ENCODE peak calls at places on chromosomes 7 and 10, in eight cellular contexts. M, C, J, V, Q, O, E and G are unnamed samples.

GRCh38 chr10:28393956-28394568 is 91.2 kb upstream of the MPP7 start:
- DNase-seq in E (peak; percentile 80), J (peak; percentile 67), M (peak; percentile 44), C (peak; percentile 49), V (peak; percentile 72), Q (peak; percentile 28), O (peak; percentile 68), G (peak; percentile 8)

GRCh38 chr10:131948501-131948900 is 33.2 kb downstream of the BNIP3 start:
- DNase-seq in C (no peak), M (no peak), J (no peak), V (no peak), Q (no peak), O (peak; percentile 36), E (no peak), G (no peak)

GRCh38 chr10:53490553-53490952 is 718.0 kb upstream of the MBL2 start:
- DNase-seq in E (no peak), Q (no peak), V (no peak), J (no peak), C (no peak), M (no peak), O (no peak), G (no peak)

GRCh38 chr10:35130588-35131146 is 4.0 kb downstream of the CREM start:
- DNase-seq in Q (no peak), C (no peak), V (no peak), E (peak; percentile 41), J (no peak), M (no peak), O (no peak), G (no peak)

GRCh38 chr7:88200793-88201192 is 19.0 kb downstream of the SRI start:
- DNase-seq in E (no peak), J (no peak), M (no peak), C (no peak), O (no peak), Q (no peak), V (no peak), G (no peak)

GRCh38 chr10:43304079-43304686 is 37.3 kb upstream of the RASGEF1A start:
- DNase-seq in Q (no peak), M (no peak), C (no peak), J (no peak), V (no peak), O (no peak), E (no peak), G (no peak)

GRCh38 chr7:99096124-99096887 is 47.6 kb downstream of the SMURF1 start:
- DNase-seq in C (peak; percentile 44), M (no peak), E (peak; percentile 59), O (no peak), Q (no peak), J (no peak), V (no peak), G (no peak)

GRCh38 chr7:139734395-139734794 is 43.4 kb downstream of the HIPK2 start:
- DNase-seq in V (peak; percentile 7), M (no peak), O (no peak), J (no peak), E (peak; percentile 84), C (no peak), Q (no peak), G (no peak)

GRCh38 chr7:106010331-106010730 is 47.3 kb downstream of the CDHR3 start:
- DNase-seq in M (no peak), Q (no peak), C (no peak), J (no peak), V (no peak), O (no peak), E (peak; percentile 68), G (no peak)

GRCh38 chr7:142313528-142313927 is 55.7 kb upstream of the PRSS58 start:
- DNase-seq in O (no peak), Q (no peak), J (peak; percentile 40), M (no peak), E (no peak), C (no peak), V (no peak), G (no peak)

GRCh38 chr10:36163827-36164226 is 521.7 kb upstream of the FZD8 start:
- DNase-seq in E (no peak), O (no peak), C (no peak), M (no peak), J (no peak), Q (no peak), V (no peak), G (no peak)

GRCh38 chr7:150787321-150788281 is 12.6 kb downstream of the TMEM176B start:
- DNase-seq in J (no peak), V (no peak), Q (no peak), O (no peak), M (no peak), E (no peak), C (no peak), G (no peak)

GRCh38 chr7:50665403-50666123 is 100.4 kb upstream of the DDC start:
- DNase-seq in O (no peak), M (no peak), C (no peak), Q (no peak), V (no peak), J (no peak), E (no peak), G (no peak)

GRCh38 chr7:143487566-143487965 is 9.9 kb downstream of the TAS2R41 start:
- DNase-seq in O (peak; percentile 67), V (peak; percentile 59), E (peak; percentile 24), Q (peak; percentile 59), M (no peak), J (no peak), C (peak; percentile 8), G (no peak)

GRCh38 chr7:157016352-157017041 is 6.0 kb upstream of the MNX1 start:
- DNase-seq in C (no peak), M (no peak), E (no peak), J (no peak), O (peak; percentile 57), Q (no peak), V (no peak), G (peak; percentile 74)

GRCh38 chr7:151089893-151090730 is 3.8 kb downstream of the AGAP3 start:
- DNase-seq in O (no peak), C (no peak), E (no peak), Q (no peak), M (no peak), V (no peak), J (no peak), G (no peak)

GRCh38 chr7:116258734-116259133 is 48.4 kb downstream of the TES start:
- DNase-seq in V (no peak), E (peak; percentile 73), O (no peak), J (peak; percentile 31), C (peak; percentile 22), Q (no peak), M (no peak), G (peak; percentile 30)

GRCh38 chr10:47383254-47384147 is 592 bp downstream of the ZNF488 start:
- DNase-seq in V (no peak), Q (no peak), J (no peak), C (no peak), M (no peak), E (peak; percentile 18), O (no peak), G (no peak)

GRCh38 chr10:48480397-48481374 is 124.2 kb downstream of the ARHGAP22 start:
- DNase-seq in E (no peak), M (no peak), J (no peak), V (no peak), Q (no peak), C (no peak), O (peak; percentile 60), G (no peak)

GRCh38 chr10:104122273-104123107 is 519 bp downstream of the SFR1 start:
- DNase-seq in V (no peak), Q (peak; percentile 21), C (no peak), M (no peak), O (no peak), E (peak; percentile 8), J (no peak), G (peak; percentile 8)

GRCh38 chr10:104121485-104122272 is at the start of gene SFR1:
- DNase-seq in O (peak; percentile 100), C (peak; percentile 95), E (peak; percentile 99), V (peak; percentile 99), Q (peak; percentile 99), M (peak; percentile 99), J (peak; percentile 98), G (peak; percentile 92)

GRCh38 chr10:104120061-104120460 is 1.9 kb upstream of the SFR1 start:
- DNase-seq in O (no peak), Q (no peak), J (no peak), V (no peak), E (peak; percentile 79), C (no peak), M (no peak), G (no peak)

GRCh38 chr10:104120903-104121484 is 977 bp upstream of the SFR1 start:
- DNase-seq in M (peak; percentile 74), O (peak; percentile 94), J (peak; percentile 75), Q (peak; percentile 89), V (peak; percentile 93), C (peak; percentile 87), E (peak; percentile 98), G (peak; percentile 81)

DNA sequence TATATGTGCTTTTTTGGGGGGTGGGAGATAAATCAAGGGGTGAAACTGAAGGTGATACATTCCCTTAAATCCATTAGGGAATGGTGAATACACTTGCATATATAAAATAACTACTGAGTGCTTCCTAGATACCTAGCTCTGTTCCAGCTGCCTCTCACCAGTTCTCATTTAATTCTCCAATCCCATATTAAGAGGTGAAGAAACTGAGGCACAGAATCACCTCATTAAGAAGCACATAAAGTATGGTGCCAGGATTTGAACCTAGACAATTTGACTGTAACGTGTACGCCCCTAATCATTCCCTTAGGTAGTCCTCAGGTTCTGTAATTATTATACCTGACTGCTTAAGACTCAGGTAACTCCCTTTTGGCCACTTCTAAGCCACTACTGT is 1.5 kb upstream of the SFR1 start:
- DNase-seq in O (no peak), V (no peak), J (no peak), Q (no peak), M (no peak), E (no peak), C (no peak), G (no peak)
- H3K4me3 ChIP-seq in O (peak overlapping the region; percentile 65), V (peak overlapping the region; percentile 74), J (peak overlapping the region; percentile 87), Q (peak overlapping the region; percentile 77), M (peak overlapping the region; percentile 80), E (peak overlapping the region; percentile 72), C (peak overlapping the region; percentile 87), G (peak overlapping the region; percentile 58)

DNA sequence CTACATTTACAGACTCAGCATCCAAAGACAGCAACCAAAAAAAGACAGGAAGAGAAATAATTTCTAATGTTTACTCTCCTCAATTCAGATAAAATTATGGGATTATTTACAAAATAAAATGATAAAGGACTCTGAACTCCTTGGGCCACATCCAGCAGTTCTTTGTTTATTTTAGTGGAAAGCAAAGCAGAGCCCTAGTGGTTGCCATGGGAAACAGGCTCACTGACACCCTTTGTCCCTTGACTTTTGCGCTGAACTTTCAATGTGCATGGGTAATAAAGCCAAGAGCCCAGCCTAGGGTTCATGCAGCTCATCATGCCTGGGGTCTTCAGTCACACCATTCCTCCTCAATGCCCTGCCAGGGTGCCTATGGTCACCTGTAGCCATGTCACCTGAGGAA is 442.6 kb upstream of the IGFBP3 start:
- DNase-seq in E (no peak), C (peak; percentile 36), J (no peak), V (no peak), O (no peak), M (no peak), Q (no peak), G (no peak)
- TF ChIP-seq CTCF in E (peak; percentile 10), C (no peak), J (no peak), V (no peak), O (no peak), M (no peak), Q (peak; percentile 10), G (peak; percentile 11)

GRCh38 chr7:132618956-132619305 is 42.7 kb upstream of the PLXNA4 start:
- DNase-seq in O (no peak), C (no peak), Q (no peak), J (no peak), M (no peak), V (no peak), E (no peak), G (no peak)
- H3K4me3 ChIP-seq in O (no peak overlapping the region), C (no peak overlapping the region), Q (no peak overlapping the region), J (no peak overlapping the region), M (no peak overlapping the region), V (no peak overlapping the region), E (no peak overlapping the region), G (no peak overlapping the region)

GRCh38 chr7:30771859-30772429 is 727 bp downstream of the MINDY4 start:
- DNase-seq in J (no peak), C (no peak), V (no peak), M (no peak), Q (no peak), O (no peak), E (peak; percentile 14), G (no peak)
- TF ChIP-seq CTCF in J (no peak), C (no peak), V (no peak), M (no peak), Q (no peak), O (no peak), E (no peak), G (no peak)